ENCODE peak calls at places on chromosomes 6 and 20, in six cellular contexts. H is A549, A is endothelial cell of umbilical vein, Q is HepG2, O is K562, C is GM12878. M is an unnamed sample.

GRCh38 chr6:80520195-80520594 is 413.7 kb downstream of the BCKDHB start:
- DNase-seq in H (no peak), A (peak), Q (no peak), O (no peak), C (no peak), M (no peak)

GRCh38 chr20:35443003-35443402 is 5.0 kb upstream of the GDF5 start:
- DNase-seq in H (no peak), A (no peak), Q (no peak), O (no peak), C (no peak), M (no peak)

GRCh38 chr6:17200395-17200794 is 80.8 kb upstream of the RBM24 start:
- DNase-seq in H (no peak), A (no peak), Q (no peak), O (no peak), C (no peak), M (no peak)

GRCh38 chr6:118313762-118314161 is 234.3 kb upstream of the PLN start:
- DNase-seq in H (no peak), A (no peak), Q (no peak), O (no peak), C (no peak), M (no peak)

GRCh38 chr6:39698789-39699188 is 26.4 kb downstream of the KIF6 start:
- DNase-seq in H (no peak), A (no peak), Q (no peak), O (no peak), C (no peak), M (no peak)

GRCh38 chr6:52130440-52130839 is 43.0 kb upstream of the PKHD1 start:
- DNase-seq in H (no peak), A (no peak), Q (no peak), O (no peak), C (no peak), M (no peak)

GRCh38 chr6:15754035-15754705 is 91.3 kb upstream of the DTNBP1 start:
- DNase-seq in H (no peak), A (no peak), Q (no peak), O (peak), C (no peak), M (peak)

GRCh38 chr6:15088904-15089568 is 156.8 kb upstream of the JARID2 start:
- DNase-seq in H (no peak), A (no peak), Q (no peak), O (peak), C (no peak), M (peak)

GRCh38 chr6:111813247-111814162 is 59.7 kb downstream of the FYN start:
- DNase-seq in H (no peak), A (no peak), Q (no peak), O (no peak), C (no peak), M (no peak)

GRCh38 chr6:24788031-24788665 is 10.6 kb downstream of the ARMH2 start:
- DNase-seq in H (no peak), A (no peak), Q (no peak), O (no peak), C (no peak), M (no peak)

GRCh38 chr6:85418059-85418458 is 31.8 kb upstream of the NT5E start:
- DNase-seq in H (no peak), A (peak), Q (no peak), O (no peak), C (no peak), M (no peak)

GRCh38 chr20:45445805-45446562 is 23.6 kb upstream of the WFDC2 start:
- DNase-seq in H (peak), A (no peak), Q (peak), O (peak), C (no peak), M (peak)

GRCh38 chr6:131231886-131232285 is 96.6 kb downstream of the AKAP7 start:
- DNase-seq in H (no peak), A (no peak), Q (no peak), O (no peak), C (no peak), M (no peak)

GRCh38 chr6:41451039-41451438 is 95.1 kb upstream of the FOXP4 start:
- DNase-seq in H (no peak), A (no peak), Q (no peak), O (peak), C (no peak), M (no peak)

GRCh38 chr6:22020299-22020998 is 276.4 kb downstream of the PRL start:
- DNase-seq in H (no peak), A (no peak), Q (no peak), O (no peak), C (no peak), M (peak)

GRCh38 chr6:130624046-130624445 is 203.2 kb upstream of the SMLR1 start:
- DNase-seq in H (no peak), A (no peak), Q (no peak), O (no peak), C (peak), M (no peak)

GRCh38 chr6:143099647-143100046 is 39.0 kb downstream of the AIG1 start:
- DNase-seq in H (no peak), A (no peak), Q (no peak), O (no peak), C (no peak), M (no peak)

GRCh38 chr6:134956676-134957075 is 6.8 kb upstream of the ALDH8A1 start:
- DNase-seq in H (no peak), A (no peak), Q (no peak), O (no peak), C (no peak), M (no peak)

GRCh38 chr6:55543633-55544309 is 35.2 kb downstream of the HMGCLL1 start:
- DNase-seq in H (no peak), A (no peak), Q (peak), O (no peak), C (no peak), M (no peak)

GRCh38 chr6:15473741-15474161 is 189.1 kb downstream of the DTNBP1 start:
- DNase-seq in H (no peak), A (peak), Q (no peak), O (no peak), C (no peak), M (no peak)

DNA sequence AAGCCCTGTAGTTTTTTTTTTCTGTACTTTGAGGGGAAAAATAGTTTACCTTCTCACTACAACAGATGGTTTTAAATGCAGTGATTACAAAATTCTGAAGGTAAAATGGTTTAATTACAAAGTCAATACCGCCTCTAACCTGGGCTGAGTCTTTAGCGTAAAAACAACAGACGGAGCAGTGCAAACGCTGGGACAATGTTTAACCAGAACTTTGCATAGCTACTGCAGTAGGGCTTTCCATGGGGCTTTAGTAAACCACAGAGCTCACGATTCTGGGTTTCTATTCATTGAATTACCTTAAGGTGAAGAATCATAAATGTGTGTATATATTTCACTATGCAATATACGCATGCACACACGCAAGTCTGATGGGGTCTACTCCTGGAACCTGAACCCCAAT is 77.9 kb downstream of the RFX6 start:
- DNase-seq in H (no peak), A (no peak), Q (peak), O (no peak), C (no peak), M (no peak)
- TF ChIP-seq MYC in H (no peak), A (no peak), Q (no peak), O (no peak), C (no peak), M (no peak)

GRCh38 chr20:17570347-17571152 is 675 bp downstream of the DSTN start:
- DNase-seq in H (no peak), A (peak), Q (peak), O (peak), C (no peak), M (peak)

GRCh38 chr20:17573493-17573892 is 3.6 kb downstream of the DSTN start:
- DNase-seq in H (no peak), A (no peak), Q (no peak), O (no peak), C (no peak), M (no peak)

GRCh38 chr20:17569616-17570346 is at the start of gene DSTN:
- DNase-seq in H (peak), A (peak), Q (peak), O (peak), C (peak), M (peak)

GRCh38 chr20:17571153-17571527 is 1.3 kb downstream of the DSTN start:
- DNase-seq in H (no peak), A (peak), Q (no peak), O (no peak), C (no peak), M (no peak)

GRCh38 chr20:17571967-17572638 is 2.2 kb downstream of the DSTN start:
- DNase-seq in H (no peak), A (no peak), Q (no peak), O (no peak), C (no peak), M (no peak)
- TF ChIP-seq MYC in H (no peak), A (no peak), Q (no peak), O (no peak), C (no peak), M (no peak)

DNA sequence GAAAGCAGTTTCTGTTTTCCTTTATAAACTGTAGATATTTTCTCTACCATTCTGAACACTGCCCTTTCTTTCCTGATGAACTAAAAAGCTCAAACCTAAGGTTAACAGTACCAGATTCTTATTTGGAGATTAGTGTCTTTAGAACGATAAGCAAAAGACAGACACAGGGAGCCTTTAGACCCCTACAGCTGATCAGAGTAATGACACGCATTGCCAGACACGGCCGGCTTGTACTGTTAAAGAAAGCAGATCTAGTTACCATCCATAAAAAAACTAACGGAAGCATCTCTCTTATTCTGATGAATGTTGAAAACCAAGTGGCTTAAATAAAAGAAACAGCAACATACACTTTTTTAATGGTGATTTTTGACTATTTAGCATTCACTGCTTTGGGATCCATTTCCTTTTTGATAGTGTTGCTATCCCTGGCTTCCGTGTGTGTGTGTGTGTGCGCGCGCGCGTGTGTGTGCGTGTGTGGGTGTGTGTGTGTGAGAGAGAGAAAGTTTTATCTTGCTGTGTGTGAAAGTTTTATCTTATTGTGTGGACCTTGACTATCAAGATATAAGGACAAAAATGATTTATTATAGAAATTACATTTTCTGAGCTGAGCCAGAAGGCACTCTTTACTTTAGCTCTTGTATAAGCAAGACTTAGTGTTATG is 95.6 kb upstream of the SLC35B3 start:
- DNase-seq in H (no peak), A (no peak), Q (no peak), O (no peak), C (no peak), M (no peak)
- TF ChIP-seq MYC in H (no peak), A (no peak), Q (no peak), O (no peak), C (no peak), M (no peak)

GRCh38 chr20:5070570-5070969 is 49.2 kb downstream of the PCNA start:
- DNase-seq in H (no peak), A (no peak), Q (peak), O (no peak), C (no peak), M (no peak)

GRCh38 chr20:5072756-5073153 is 47.0 kb downstream of the PCNA start:
- DNase-seq in H (no peak), A (no peak), Q (no peak), O (no peak), C (no peak), M (no peak)

GRCh38 chr20:5074050-5074674 is 45.6 kb downstream of the PCNA start:
- DNase-seq in H (no peak), A (no peak), Q (no peak), O (no peak), C (peak), M (no peak)

GRCh38 chr20:5070081-5070480 is 49.7 kb downstream of the PCNA start:
- DNase-seq in H (no peak), A (no peak), Q (no peak), O (no peak), C (no peak), M (no peak)

GRCh38 chr20:5073154-5074049 is 46.4 kb downstream of the PCNA start:
- DNase-seq in H (peak), A (peak), Q (peak), O (no peak), C (no peak), M (peak)
- TF ChIP-seq MYC in H (peak), A (no peak), Q (peak), O (no peak), C (no peak), M (peak)

GRCh38 chr20:49692941-49693340 is 20.7 kb downstream of the B4GALT5 start:
- DNase-seq in H (no peak), A (no peak), Q (no peak), O (no peak), C (no peak), M (no peak)

GRCh38 chr20:49696594-49696993 is 17.1 kb downstream of the B4GALT5 start:
- DNase-seq in H (no peak), A (peak), Q (no peak), O (no peak), C (no peak), M (no peak)

GRCh38 chr20:49693435-49694171 is 20.1 kb downstream of the B4GALT5 start:
- DNase-seq in H (no peak), A (no peak), Q (no peak), O (no peak), C (no peak), M (no peak)

GRCh38 chr20:49695830-49696229 is 17.8 kb downstream of the B4GALT5 start:
- DNase-seq in H (no peak), A (no peak), Q (no peak), O (no peak), C (no peak), M (no peak)

DNA sequence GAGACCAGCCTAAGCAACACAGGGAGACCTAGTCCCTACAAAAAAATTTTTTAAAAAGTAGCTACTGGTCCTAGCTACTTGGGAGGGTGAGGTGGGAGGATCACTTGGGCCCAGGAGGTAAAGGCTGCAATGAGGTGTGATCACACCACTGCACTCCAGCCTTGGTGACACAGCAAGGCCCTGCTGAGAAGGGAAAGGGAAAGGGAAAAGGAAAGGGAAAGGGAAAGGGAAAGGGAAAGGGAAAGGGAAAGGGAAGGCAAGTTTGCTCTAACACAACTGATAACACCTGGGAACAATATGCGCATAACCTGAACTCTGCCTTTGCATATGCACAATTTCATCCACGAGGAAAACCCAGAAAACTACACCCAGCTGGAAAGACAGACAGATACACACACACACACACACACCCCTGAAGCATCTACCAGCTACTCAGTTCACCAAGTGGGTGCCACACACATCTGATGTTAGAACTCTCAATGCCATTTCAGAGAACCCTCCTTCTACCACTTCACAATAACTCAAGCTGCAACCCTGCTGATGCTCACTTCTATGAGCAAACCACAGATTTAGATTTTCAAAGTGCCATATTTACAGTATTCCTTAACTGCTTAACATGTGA is 19.1 kb downstream of the B4GALT5 start:
- DNase-seq in H (no peak), A (no peak), Q (no peak), O (no peak), C (no peak), M (no peak)
- TF ChIP-seq MYC in H (no peak), A (no peak), Q (no peak), O (no peak), C (no peak), M (no peak)

DNA sequence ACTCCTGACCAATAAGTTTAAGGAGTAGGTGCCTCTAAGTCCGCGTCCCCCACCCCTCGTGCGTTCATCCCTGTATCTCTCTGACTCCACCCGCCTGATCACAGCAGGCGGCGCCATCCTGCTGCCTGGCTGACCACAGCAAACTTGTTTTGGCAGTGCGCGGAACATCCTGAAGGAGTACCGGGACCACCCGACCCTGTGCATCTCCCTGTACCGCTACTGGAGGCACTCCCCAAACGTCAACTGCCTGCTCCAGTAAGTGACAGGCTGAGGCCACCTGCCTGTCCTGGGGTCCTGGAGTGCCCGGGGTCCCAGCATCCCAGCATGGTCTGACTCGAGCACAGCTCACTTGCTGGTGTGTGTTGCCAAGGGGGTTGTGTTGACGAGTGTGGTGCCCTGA is 19.0 kb downstream of the PNLDC1 start:
- DNase-seq in H (no peak), A (no peak), Q (no peak), O (peak), C (no peak), M (no peak)
- TF ChIP-seq MYC in H (no peak), A (no peak), Q (peak), O (no peak), C (no peak), M (no peak)

DNA sequence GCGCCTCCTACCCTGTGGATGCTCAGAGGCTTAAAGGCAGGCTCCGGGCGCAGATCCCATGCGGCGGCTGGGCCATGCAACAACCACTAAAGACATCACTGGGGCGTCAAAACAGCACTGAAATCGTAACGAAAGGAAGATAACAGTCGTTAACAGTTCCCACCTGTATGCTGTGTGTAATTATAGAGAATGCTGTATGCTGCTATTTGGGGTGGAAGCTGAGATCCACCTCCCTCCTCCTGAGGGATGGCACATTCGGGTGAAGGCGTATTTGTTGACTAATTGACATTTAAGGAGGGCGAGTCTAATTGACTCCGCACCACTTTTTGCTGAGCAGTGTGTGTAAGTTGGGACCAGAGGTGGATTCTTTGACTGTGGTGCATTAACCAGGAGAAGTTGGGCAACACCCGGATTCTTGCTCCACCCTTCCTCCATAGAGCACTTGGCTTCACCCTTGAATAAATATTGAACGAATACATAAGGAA is 687 bp downstream of the SLC35A1 start:
- DNase-seq in H (peak), A (no peak), Q (peak), O (no peak), C (peak), M (peak)
- TF ChIP-seq MYC in H (no peak), A (no peak), Q (no peak), O (no peak), C (no peak), M (no peak)

DNA sequence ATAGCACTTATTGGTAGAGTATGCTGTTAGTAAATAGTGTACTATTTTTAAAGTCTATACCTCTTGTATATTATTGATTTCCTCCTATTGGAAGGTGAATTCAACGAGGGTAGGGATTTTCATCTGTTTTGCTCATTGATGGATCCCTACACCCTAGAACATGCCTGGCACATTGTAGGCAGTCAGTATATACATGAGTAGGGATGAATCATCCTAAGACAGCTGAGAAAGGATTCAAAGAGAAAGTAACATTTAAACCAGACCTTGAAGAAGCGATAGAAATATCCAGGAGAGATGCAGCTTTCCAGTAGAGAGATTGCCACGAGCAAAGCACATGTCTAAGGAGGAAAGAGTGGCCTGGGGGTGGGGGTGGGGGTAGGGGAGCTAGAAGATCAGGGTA is 168.0 kb downstream of the SAMD5 start:
- DNase-seq in H (no peak), A (no peak), Q (no peak), O (no peak), C (no peak), M (no peak)
- TF ChIP-seq MYC in H (no peak), A (no peak), Q (no peak), O (no peak), C (no peak), M (no peak)

GRCh38 chr6:32624565-32624964 is 12.6 kb upstream of the HLA-DQA1 start:
- DNase-seq in H (no peak), A (no peak), Q (no peak), O (no peak), C (no peak), M (no peak)

GRCh38 chr6:32623693-32624092 is 13.5 kb upstream of the HLA-DQA1 start:
- DNase-seq in H (no peak), A (no peak), Q (no peak), O (no peak), C (no peak), M (peak)

GRCh38 chr6:32625137-32625536 is 12.1 kb upstream of the HLA-DQA1 start:
- DNase-seq in H (no peak), A (no peak), Q (no peak), O (no peak), C (no peak), M (no peak)

GRCh38 chr6:32621372-32621771 is 15.8 kb upstream of the HLA-DQA1 start:
- DNase-seq in H (no peak), A (no peak), Q (no peak), O (no peak), C (no peak), M (no peak)

GRCh38 chr6:32622545-32623401 is 14.4 kb upstream of the HLA-DQA1 start:
- DNase-seq in H (no peak), A (no peak), Q (peak), O (no peak), C (peak), M (peak)
- TF ChIP-seq MYC in H (no peak), A (no peak), Q (no peak), O (no peak), C (no peak), M (no peak)

GRCh38 chr6:65566117-65566516 is 140.9 kb downstream of the EYS start:
- DNase-seq in H (no peak), A (no peak), Q (peak), O (no peak), C (no peak), M (peak)
- TF ChIP-seq MYC in H (no peak), A (no peak), Q (no peak), O (no peak), C (no peak), M (no peak)

M was measured in NB4.